ENCODE peak calls at places on chromosome 18, in nine cellular contexts. W, H, U, F, G, R, C, T and Q are unnamed samples.

GRCh38 chr18:48029296-48029986 is 99.0 kb upstream of the SMAD2 start:
- DNase-seq in F (no peak), W (no peak), H (no peak), G (no peak), C (no peak), U (no peak), R (no peak), T (no peak), Q (no peak)

GRCh38 chr18:76056467-76057194 is 438.4 kb downstream of the ZNF516 start:
- DNase-seq in F (no peak), T (no peak), W (no peak), G (no peak), U (no peak), C (no peak), R (peak), H (no peak), Q (no peak)

GRCh38 chr18:51135795-51136194 is 61.7 kb downstream of the MEX3C start:
- DNase-seq in T (no peak), U (no peak), F (no peak), G (no peak), C (no peak), W (no peak), R (no peak), H (no peak), Q (no peak)

GRCh38 chr18:31232779-31233424 is 70.2 kb upstream of the DSC1 start:
- DNase-seq in W (no peak), F (no peak), C (no peak), R (no peak), G (no peak), U (no peak), H (peak), T (no peak), Q (no peak)

GRCh38 chr18:24089059-24089458 is 49.8 kb upstream of the CABYR start:
- DNase-seq in G (no peak), C (no peak), U (no peak), T (no peak), R (no peak), H (no peak), W (peak), F (no peak), Q (no peak)

GRCh38 chr18:57803119-57803969 is at the start of gene ATP8B1:
- DNase-seq in F (no peak), H (peak), R (peak), T (no peak), G (peak), U (no peak), W (peak), C (no peak), Q (no peak)

GRCh38 chr18:9535430-9535972 is 60.2 kb downstream of the RALBP1 start:
- DNase-seq in R (peak), T (peak), H (no peak), U (peak), W (peak), G (no peak), C (no peak), F (no peak), Q (peak)

GRCh38 chr18:27094621-27095020 is 90.5 kb downstream of the CHST9 start:
- DNase-seq in F (no peak), U (no peak), T (no peak), W (no peak), R (no peak), C (no peak), H (no peak), G (no peak), Q (no peak)

GRCh38 chr18:13245481-13246000 is 27.0 kb downstream of the LDLRAD4 start:
- DNase-seq in T (no peak), W (no peak), C (no peak), R (no peak), U (no peak), G (no peak), H (peak), F (no peak), Q (no peak)

GRCh38 chr18:3029215-3029972 is 16.4 kb upstream of the LPIN2 start:
- DNase-seq in G (no peak), F (no peak), W (no peak), T (no peak), C (no peak), H (peak), U (no peak), R (no peak), Q (no peak)